ENCODE peak calls at places on chromosomes 1 and 21, in four cellular contexts. One of them, this sample, is unnamed.
A peak's percentile ranks its signal among the peaks of the same experiment; 100 is the strongest.

GRCh38 chr1:206803221-206803730 is 31.0 kb upstream of the IL10 start:
- DNase-seq in GM06990: peak; percentile 81
- DNase-seq in neural crest cell: no peak
- DNase-seq in IMR-90: no peak
- DNase-seq in this sample: peak; percentile 67

GRCh38 chr1:8663915-8664331 is 153.5 kb downstream of the RERE start:
- DNase-seq in neural crest cell: no peak
- DNase-seq in GM06990: no peak
- DNase-seq in IMR-90: peak; percentile 56
- DNase-seq in this sample: peak; percentile 45

GRCh38 chr1:8712413-8713229 is 104.8 kb downstream of the RERE start:
- DNase-seq in neural crest cell: no peak
- DNase-seq in IMR-90: peak; percentile 96
- DNase-seq in GM06990: no peak
- DNase-seq in this sample: no peak

GRCh38 chr1:208595745-208596144 is 351.6 kb upstream of the PLXNA2 start:
- DNase-seq in IMR-90: peak; percentile 7
- DNase-seq in GM06990: no peak
- DNase-seq in neural crest cell: no peak
- DNase-seq in this sample: no peak

GRCh38 chr1:112328600-112328999 is 67.4 kb upstream of the CTTNBP2NL start:
- DNase-seq in GM06990: no peak
- DNase-seq in IMR-90: no peak
- DNase-seq in neural crest cell: no peak
- DNase-seq in this sample: no peak

GRCh38 chr1:179121159-179121938 is 39.5 kb downstream of the TOR3A start:
- DNase-seq in IMR-90: peak; percentile 62
- DNase-seq in GM06990: no peak
- DNase-seq in neural crest cell: peak; percentile 15
- DNase-seq in this sample: peak; percentile 52

GRCh38 chr1:116105996-116106395 is 5.2 kb upstream of the MAB21L3 start:
- DNase-seq in neural crest cell: no peak
- DNase-seq in GM06990: no peak
- DNase-seq in IMR-90: no peak
- DNase-seq in this sample: no peak

GRCh38 chr1:202858306-202858705 is 30.6 kb downstream of the RABIF start:
- DNase-seq in neural crest cell: no peak
- DNase-seq in IMR-90: peak; percentile 7
- DNase-seq in GM06990: no peak
- DNase-seq in this sample: no peak

GRCh38 chr1:71047635-71048607 is at the start of gene PTGER3:
- DNase-seq in GM06990: peak; percentile 20
- DNase-seq in neural crest cell: peak; percentile 49
- DNase-seq in IMR-90: no peak
- DNase-seq in this sample: peak; percentile 51

GRCh38 chr1:240635466-240636256 is 23.7 kb upstream of the GREM2 start:
- DNase-seq in neural crest cell: no peak
- DNase-seq in IMR-90: no peak
- DNase-seq in GM06990: no peak
- DNase-seq in this sample: no peak

GRCh38 chr1:227915564-227916553 is 31.9 kb downstream of the WNT9A start:
- DNase-seq in IMR-90: no peak
- DNase-seq in GM06990: no peak
- DNase-seq in neural crest cell: no peak
- DNase-seq in this sample: no peak

GRCh38 chr1:232077809-232078208 is 451.2 kb downstream of the DISC1 start:
- DNase-seq in GM06990: no peak
- DNase-seq in IMR-90: no peak
- DNase-seq in neural crest cell: no peak
- DNase-seq in this sample: no peak

GRCh38 chr1:237672748-237673147 is 218.0 kb downstream of the ZP4 start:
- DNase-seq in IMR-90: no peak
- DNase-seq in GM06990: no peak
- DNase-seq in neural crest cell: no peak
- DNase-seq in this sample: no peak

GRCh38 chr1:26471498-26472329 is 526 bp upstream of the HMGN2 start:
- DNase-seq in neural crest cell: peak; percentile 65
- DNase-seq in IMR-90: peak; percentile 65
- DNase-seq in GM06990: no peak
- DNase-seq in this sample: peak; percentile 64

GRCh38 chr1:47738560-47739182 is 258.5 kb downstream of the TRABD2B start:
- DNase-seq in neural crest cell: peak; percentile 74
- DNase-seq in IMR-90: peak; percentile 11
- DNase-seq in GM06990: no peak
- DNase-seq in this sample: no peak

GRCh38 chr1:113616201-113616600 is 143.1 kb downstream of the PHTF1 start:
- DNase-seq in neural crest cell: no peak
- DNase-seq in IMR-90: peak; percentile 30
- DNase-seq in GM06990: no peak
- DNase-seq in this sample: no peak

GRCh38 chr1:206419250-206419649 is 51.0 kb upstream of the IKBKE start:
- DNase-seq in IMR-90: no peak
- DNase-seq in neural crest cell: no peak
- DNase-seq in GM06990: no peak
- DNase-seq in this sample: no peak

GRCh38 chr1:242743983-242744780 is 219.7 kb upstream of the PLD5 start:
- DNase-seq in IMR-90: no peak
- DNase-seq in GM06990: no peak
- DNase-seq in neural crest cell: no peak
- DNase-seq in this sample: no peak

GRCh38 chr1:181430015-181430657 is 53.2 kb upstream of the CACNA1E start:
- DNase-seq in neural crest cell: no peak
- DNase-seq in GM06990: peak; percentile 57
- DNase-seq in IMR-90: no peak
- DNase-seq in this sample: peak; percentile 47

GRCh38 chr1:169161512-169162194 is 55.2 kb downstream of the ATP1B1 start:
- DNase-seq in IMR-90: no peak
- DNase-seq in neural crest cell: no peak
- DNase-seq in GM06990: peak; percentile 21
- DNase-seq in this sample: no peak

GRCh38 chr1:181159451-181160151 is 71.1 kb downstream of the IER5 start:
- DNase-seq in neural crest cell: no peak
- DNase-seq in GM06990: no peak
- DNase-seq in IMR-90: peak; percentile 55
- DNase-seq in this sample: no peak

GRCh38 chr1:9836632-9836960 is 12.8 kb upstream of the CLSTN1 start:
- DNase-seq in neural crest cell: no peak
- DNase-seq in GM06990: no peak
- DNase-seq in IMR-90: no peak
- DNase-seq in this sample: no peak

DNA sequence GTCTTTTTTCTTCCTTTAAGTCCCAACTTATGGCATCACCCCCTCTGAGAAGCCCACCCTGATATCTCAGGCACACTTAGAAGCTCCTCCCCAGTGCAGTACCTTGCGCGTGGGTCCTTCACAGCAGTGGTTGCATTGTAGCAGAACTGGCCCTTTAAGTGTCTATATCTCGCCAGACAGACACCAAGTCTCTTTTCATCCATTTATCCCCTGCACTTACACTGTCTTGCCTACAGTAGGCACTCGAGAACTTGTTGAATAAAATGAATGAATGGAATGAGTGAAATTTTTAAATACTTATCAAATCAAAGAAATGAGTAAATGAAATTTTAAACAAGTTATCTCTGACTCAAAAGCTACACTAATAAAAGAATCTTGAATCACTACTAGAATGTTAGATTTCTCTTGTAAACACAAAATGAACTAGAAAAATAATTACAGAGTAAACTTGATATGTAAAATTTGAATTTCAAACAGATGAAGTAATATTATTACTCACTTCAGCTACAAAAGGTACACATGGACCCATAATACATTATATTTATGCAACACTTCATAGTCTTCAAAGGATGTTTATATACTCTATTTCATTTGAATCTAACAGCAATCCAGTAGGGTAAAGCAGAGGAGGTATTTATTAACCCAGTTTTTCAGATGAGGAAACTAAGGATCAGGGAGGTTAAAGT is 54.7 kb upstream of the MAN1A2 start:
- DNase-seq in neural crest cell: no peak
- DNase-seq in GM06990: peak; percentile 18
- DNase-seq in IMR-90: peak; percentile 83
- DNase-seq in this sample: peak; percentile 58
- TF ChIP-seq CTCF in neural crest cell: peak; percentile 39
- TF ChIP-seq CTCF in GM06990: peak; percentile 77
- TF ChIP-seq CTCF in IMR-90: peak; percentile 67
- TF ChIP-seq CTCF in this sample: peak; percentile 23

GRCh38 chr1:226610671-226611070 is 62.1 kb downstream of the STUM start:
- DNase-seq in neural crest cell: no peak
- DNase-seq in GM06990: no peak
- DNase-seq in IMR-90: no peak
- DNase-seq in this sample: no peak

GRCh38 chr1:226609836-226610455 is 61.4 kb downstream of the STUM start:
- DNase-seq in IMR-90: no peak
- DNase-seq in neural crest cell: no peak
- DNase-seq in GM06990: no peak
- DNase-seq in this sample: no peak

GRCh38 chr1:226608699-226609505 is 60.3 kb downstream of the STUM start:
- DNase-seq in GM06990: no peak
- DNase-seq in neural crest cell: peak; percentile 76
- DNase-seq in IMR-90: peak; percentile 59
- DNase-seq in this sample: peak; percentile 88

GRCh38 chr1:226607821-226608220 is 59.3 kb downstream of the STUM start:
- DNase-seq in neural crest cell: no peak
- DNase-seq in GM06990: no peak
- DNase-seq in IMR-90: no peak
- DNase-seq in this sample: no peak

DNA sequence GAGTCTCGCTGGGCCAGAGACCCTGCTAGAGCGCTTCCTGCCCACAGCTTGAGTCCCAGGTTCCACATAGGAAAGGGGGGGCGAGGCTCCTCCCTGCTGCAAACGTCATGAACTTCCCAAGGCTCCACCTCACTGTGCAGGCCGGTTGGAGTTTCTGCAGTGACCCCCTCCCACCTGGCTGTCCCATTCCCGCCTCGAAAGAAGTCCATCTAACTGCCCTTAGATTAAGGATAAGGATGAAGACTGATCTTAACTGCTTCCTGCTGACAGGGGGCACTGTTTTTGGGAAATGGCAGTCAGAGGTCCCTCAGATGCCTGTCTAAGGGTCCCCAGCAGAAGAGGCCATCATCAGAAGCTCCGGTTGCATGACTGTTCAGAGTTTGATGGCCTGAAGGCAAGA is 62.7 kb downstream of the STUM start:
- DNase-seq in neural crest cell: no peak
- DNase-seq in IMR-90: no peak
- DNase-seq in GM06990: no peak
- DNase-seq in this sample: no peak
- TF ChIP-seq CTCF in neural crest cell: no peak
- TF ChIP-seq CTCF in IMR-90: no peak
- TF ChIP-seq CTCF in GM06990: no peak
- TF ChIP-seq CTCF in this sample: no peak

GRCh38 chr1:183368213-183369108 is 49.7 kb downstream of the NMNAT2 start:
- DNase-seq in neural crest cell: peak; percentile 9
- DNase-seq in IMR-90: no peak
- DNase-seq in GM06990: no peak
- DNase-seq in this sample: no peak
- TF ChIP-seq CTCF in neural crest cell: no peak
- TF ChIP-seq CTCF in IMR-90: no peak
- TF ChIP-seq CTCF in GM06990: no peak
- TF ChIP-seq CTCF in this sample: no peak

DNA sequence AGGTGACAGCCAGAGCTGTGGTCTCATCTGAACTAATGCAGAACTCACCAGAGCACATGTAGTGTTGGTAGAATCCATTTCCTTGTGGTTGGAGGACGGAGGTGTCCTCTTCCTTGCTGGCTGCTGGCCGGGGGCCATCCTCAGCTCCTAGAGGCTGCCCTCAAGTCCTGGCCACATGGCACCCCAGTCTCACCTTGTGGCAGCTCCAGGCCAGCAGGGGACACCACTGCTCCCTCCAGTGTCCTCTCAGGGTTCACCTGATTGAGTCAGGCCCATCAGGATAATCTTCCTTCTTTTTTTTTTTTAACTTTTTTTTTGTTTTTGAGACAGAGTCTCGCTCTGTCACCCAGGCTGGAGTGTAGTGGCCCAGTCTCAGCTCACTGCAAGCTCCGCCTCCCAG is 2.9 kb downstream of the KCNE1 start:
- DNase-seq in neural crest cell: no peak
- DNase-seq in IMR-90: no peak
- DNase-seq in GM06990: no peak
- DNase-seq in this sample: no peak
- TF ChIP-seq CTCF in neural crest cell: no peak
- TF ChIP-seq CTCF in IMR-90: peak; percentile 24
- TF ChIP-seq CTCF in GM06990: peak; percentile 55
- TF ChIP-seq CTCF in this sample: peak; percentile 40

DNA sequence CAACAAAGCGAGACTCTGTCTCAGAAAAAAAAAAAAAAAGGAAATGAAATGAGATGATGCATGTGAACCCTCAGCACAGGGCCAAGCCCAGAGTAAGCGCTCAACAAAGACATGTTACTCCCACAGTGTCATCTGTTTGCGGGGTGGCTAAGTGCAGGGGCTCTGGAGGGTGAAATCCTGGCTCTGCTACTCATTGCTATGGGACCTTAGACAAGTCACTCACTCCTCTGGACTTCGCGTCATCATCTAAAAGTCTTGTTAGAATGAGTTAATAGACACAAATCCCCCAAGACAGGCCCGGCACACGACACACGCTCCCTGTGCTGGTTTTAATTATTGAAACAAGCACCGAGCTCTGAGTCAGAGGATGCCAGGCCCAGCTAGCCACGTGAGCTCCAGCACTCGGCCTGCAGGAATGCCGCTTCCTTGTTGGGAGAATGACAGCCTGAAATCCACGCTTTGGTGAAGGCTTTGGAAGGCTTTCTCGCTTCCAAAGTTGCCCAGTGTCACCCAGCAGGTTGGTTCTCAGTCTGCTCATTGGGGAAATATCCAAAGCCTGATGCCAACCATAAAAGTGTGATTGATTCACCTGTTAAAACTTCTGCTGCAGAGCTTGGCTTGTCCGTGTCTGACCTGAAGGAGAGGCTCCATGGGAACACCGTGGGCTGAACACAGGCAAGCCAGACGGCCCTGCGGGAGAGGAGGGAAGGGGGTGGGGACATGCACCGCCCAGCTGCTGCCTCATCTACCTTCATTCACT is 36.7 kb upstream of the TARDBP start:
- DNase-seq in GM06990: no peak
- DNase-seq in neural crest cell: no peak
- DNase-seq in IMR-90: peak; percentile 64
- DNase-seq in this sample: no peak
- TF ChIP-seq CTCF in GM06990: no peak
- TF ChIP-seq CTCF in neural crest cell: no peak
- TF ChIP-seq CTCF in IMR-90: no peak
- TF ChIP-seq CTCF in this sample: no peak

GRCh38 chr21:30838536-30838935 is 9.0 kb upstream of the KRTAP7-1 start:
- DNase-seq in neural crest cell: no peak
- DNase-seq in GM06990: no peak
- DNase-seq in IMR-90: no peak
- DNase-seq in this sample: no peak

GRCh38 chr21:30842990-30843389 is 13.4 kb upstream of the KRTAP7-1 start:
- DNase-seq in neural crest cell: no peak
- DNase-seq in IMR-90: no peak
- DNase-seq in GM06990: no peak
- DNase-seq in this sample: no peak

DNA sequence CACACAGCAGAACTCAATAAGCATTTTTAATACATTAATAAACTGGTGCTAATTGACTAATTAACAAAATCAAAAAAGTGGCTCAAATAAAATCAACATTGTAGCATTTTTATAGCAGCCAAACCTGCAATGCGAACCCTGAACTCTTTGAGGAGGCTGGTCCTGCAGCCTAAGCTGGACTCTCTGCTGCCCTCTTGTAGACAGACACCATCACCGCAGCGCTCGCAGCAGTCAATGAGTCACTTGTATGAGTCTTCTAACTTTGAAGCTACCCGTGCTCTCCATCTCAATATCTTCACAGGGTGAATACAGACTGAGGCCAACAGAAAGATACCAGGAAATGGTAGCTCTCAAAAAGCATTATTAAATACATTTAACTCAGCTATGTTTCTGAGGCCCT is 9.7 kb upstream of the KRTAP7-1 start:
- DNase-seq in GM06990: no peak
- DNase-seq in neural crest cell: peak; percentile 36
- DNase-seq in IMR-90: no peak
- DNase-seq in this sample: no peak
- TF ChIP-seq CTCF in GM06990: peak; percentile 73
- TF ChIP-seq CTCF in neural crest cell: peak; percentile 76
- TF ChIP-seq CTCF in IMR-90: no peak
- TF ChIP-seq CTCF in this sample: no peak